ENCODE peak calls at places on chromosomes 5 and 9, in five cellular contexts. N, T, P, F and V are unnamed samples.

GRCh38 chr5:149618581-149619248 is 37.4 kb downstream of the ARHGEF37 start:
- DNase-seq in P (no peak), F (no peak), N (peak), T (peak), V (no peak)

GRCh38 chr5:147558826-147559225 is 49.0 kb upstream of the DPYSL3 start:
- DNase-seq in F (peak), P (no peak), T (no peak), N (peak), V (no peak)

GRCh38 chr9:137948642-137949041 is 71.1 kb downstream of the CACNA1B start:
- DNase-seq in P (no peak), F (no peak), N (no peak), T (no peak), V (no peak)

GRCh38 chr9:69324549-69325401 is at the start of gene ENTREP1:
- DNase-seq in N (peak), F (no peak), P (no peak), T (no peak), V (peak)

GRCh38 chr5:92885950-92886349 is 695.1 kb downstream of the NR2F1-AS1 start:
- DNase-seq in P (no peak), T (no peak), N (no peak), F (no peak), V (no peak)

GRCh38 chr5:16805478-16805877 is 130.6 kb downstream of the MYO10 start:
- DNase-seq in F (peak), P (no peak), T (no peak), N (no peak), V (no peak)

GRCh38 chr5:141349917-141350619 is at the start of gene PCDHGB1:
- DNase-seq in N (peak), F (no peak), T (peak), P (no peak), V (no peak)

GRCh38 chr9:122218885-122219855 is 9.6 kb downstream of the LHX6 start:
- DNase-seq in F (no peak), P (no peak), T (no peak), N (no peak), V (no peak)

GRCh38 chr5:124253421-124253820 is 493.0 kb downstream of the ZNF608 start:
- DNase-seq in N (no peak), T (no peak), P (no peak), F (no peak), V (no peak)

GRCh38 chr9:34744295-34745221 is 34.6 kb upstream of the CCL21 start:
- DNase-seq in P (no peak), F (no peak), N (peak), T (no peak), V (peak)

GRCh38 chr9:14343948-14344547 is 30.1 kb upstream of the NFIB start:
- DNase-seq in N (no peak), T (no peak), F (no peak), P (no peak), V (no peak)

GRCh38 chr9:103397868-103398600 is 402.9 kb downstream of the CYLC2 start:
- DNase-seq in F (no peak), P (no peak), T (peak), N (peak), V (peak)

GRCh38 chr9:95343725-95344287 is 26.3 kb upstream of the FANCC start:
- DNase-seq in P (no peak), N (no peak), T (no peak), F (no peak), V (no peak)

GRCh38 chr5:174287761-174288160 is 242.3 kb downstream of the NSG2 start:
- DNase-seq in N (no peak), P (no peak), T (no peak), F (no peak), V (no peak)

GRCh38 chr5:180070726-180071417 is 687 bp downstream of the RNF130 start:
- DNase-seq in F (no peak), T (no peak), N (peak), P (no peak), V (no peak)

GRCh38 chr5:140346348-140347221 is at the start of gene HBEGF:
- DNase-seq in N (peak), P (peak), T (no peak), F (peak), V (no peak)

GRCh38 chr5:72141440-72142271 is 34.4 kb downstream of the MAP1B start:
- DNase-seq in T (no peak), P (no peak), N (peak), F (no peak), V (peak)

GRCh38 chr9:211036-211435 is 3.6 kb upstream of the DOCK8 start:
- DNase-seq in N (peak), P (no peak), F (no peak), T (no peak), V (no peak)

GRCh38 chr9:212265-212664 is 2.4 kb upstream of the DOCK8 start:
- DNase-seq in T (no peak), N (no peak), F (no peak), P (no peak), V (no peak)

GRCh38 chr9:215631-216155 is 1.0 kb downstream of the DOCK8 start:
- DNase-seq in N (no peak), P (no peak), F (no peak), T (no peak), V (no peak)

GRCh38 chr9:211557-211956 is 3.1 kb upstream of the DOCK8 start:
- DNase-seq in F (no peak), T (no peak), P (no peak), N (peak), V (peak)

DNA sequence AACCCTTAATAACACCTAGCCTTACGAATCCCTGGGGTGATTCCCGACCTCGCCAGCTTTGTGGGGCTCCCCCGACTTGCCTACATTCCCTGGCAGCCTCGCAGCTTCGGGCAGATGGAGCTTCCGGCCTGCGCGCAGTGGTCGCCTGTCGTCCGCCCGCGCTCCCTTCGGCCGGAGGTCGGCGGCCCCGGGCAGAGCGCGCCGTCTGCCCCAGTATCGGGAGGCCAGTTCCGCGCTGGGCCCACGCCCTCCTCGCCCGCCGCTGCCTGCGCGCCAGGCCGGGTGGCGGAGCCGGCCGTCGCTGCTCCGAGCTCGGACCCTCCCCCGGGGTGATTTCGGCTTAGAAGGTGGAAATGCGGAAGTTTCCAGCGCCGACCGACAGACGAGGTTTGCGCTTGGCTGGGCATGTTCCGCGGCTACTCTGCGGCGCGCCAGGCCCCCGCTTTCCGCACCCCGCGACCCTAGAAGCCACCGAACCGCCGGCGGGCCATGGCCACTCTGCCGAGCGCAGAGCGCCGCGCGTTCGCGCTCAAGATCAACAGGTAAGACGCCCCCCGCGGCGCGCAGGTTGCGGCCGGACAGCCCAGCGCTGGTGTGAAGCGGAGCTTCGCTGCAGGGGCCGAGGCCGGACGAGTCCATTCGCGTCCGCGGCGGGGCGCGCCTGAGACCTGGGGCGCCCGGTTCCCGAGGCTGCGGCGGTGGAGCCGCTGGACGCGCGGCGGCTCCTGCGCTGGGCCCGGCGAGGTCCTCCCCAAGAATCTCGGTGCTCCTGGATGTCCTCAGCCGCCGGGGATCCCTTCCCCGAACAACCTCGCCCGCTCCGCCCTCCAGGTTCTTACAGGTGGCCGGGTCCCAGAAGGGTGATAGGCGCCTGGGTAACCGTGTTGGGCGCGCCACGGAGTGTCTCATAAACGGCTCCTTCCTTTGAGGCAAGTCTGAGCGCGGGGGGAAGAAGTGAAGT is at the start of gene DOCK8:
- DNase-seq in P (peak), F (peak), T (peak), N (peak), V (peak)
- TF ChIP-seq CTCF in P (no peak), F (no peak), T (peak), N (peak), V (peak)

DNA sequence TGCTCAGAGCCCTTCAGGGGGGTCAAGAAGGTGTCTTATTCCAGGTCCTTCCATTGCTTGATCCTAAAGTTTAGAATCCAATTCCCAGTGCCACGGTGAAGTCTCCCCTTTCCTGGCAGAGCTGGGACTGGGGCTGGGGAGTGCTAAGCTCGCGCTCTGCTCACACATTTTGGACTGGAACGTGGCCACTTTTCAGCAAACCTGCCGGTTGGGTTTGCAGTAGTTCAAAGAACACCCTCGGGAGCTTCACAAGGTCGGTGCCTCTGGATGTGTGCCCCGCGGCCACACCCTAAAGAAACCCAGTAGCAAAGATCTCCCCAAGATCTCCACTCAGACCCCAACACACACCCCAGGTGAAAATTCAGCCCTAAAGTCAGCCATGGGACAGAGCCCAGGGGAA is at the start of gene C9orf152:
- DNase-seq in P (no peak), F (peak), T (no peak), N (no peak), V (no peak)
- H3K4me3 ChIP-seq in P (no peak), F (no peak), T (no peak), N (no peak), V (no peak)

GRCh38 chr9:108282872-108283271 is 572.9 kb downstream of the ACTL7B start:
- DNase-seq in T (no peak), F (no peak), N (no peak), P (no peak), V (no peak)
- TF ChIP-seq CTCF in T (peak), F (no peak), N (peak), P (no peak), V (peak)

GRCh38 chr9:93033541-93033940 is 25.0 kb upstream of the SUSD3 start:
- DNase-seq in P (no peak), F (no peak), T (no peak), N (no peak), V (no peak)

GRCh38 chr9:93028448-93029006 is 30.0 kb upstream of the SUSD3 start:
- DNase-seq in N (no peak), P (peak), F (peak), T (peak), V (no peak)

GRCh38 chr9:93032545-93032944 is 26.0 kb upstream of the SUSD3 start:
- DNase-seq in P (no peak), F (no peak), T (no peak), N (no peak), V (no peak)

GRCh38 chr9:93031629-93032431 is 26.7 kb upstream of the SUSD3 start:
- DNase-seq in P (no peak), N (no peak), T (no peak), F (no peak), V (no peak)

GRCh38 chr9:93030642-93031628 is 27.6 kb upstream of the SUSD3 start:
- DNase-seq in F (no peak), T (no peak), P (no peak), N (no peak), V (no peak)
- H3K4me3 ChIP-seq in F (no peak), T (no peak), P (no peak), N (no peak), V (no peak)

GRCh38 chr5:136060963-136061362 is 32.2 kb downstream of the TGFBI start:
- DNase-seq in P (no peak), F (no peak), N (no peak), T (no peak), V (no peak)

GRCh38 chr5:136063778-136064465 is 35.1 kb downstream of the TGFBI start:
- DNase-seq in N (no peak), T (no peak), F (no peak), P (no peak), V (no peak)

GRCh38 chr5:136061630-136062381 is 33.0 kb downstream of the TGFBI start:
- DNase-seq in N (no peak), T (no peak), F (no peak), P (no peak), V (no peak)

GRCh38 chr5:136064510-136064909 is 35.7 kb downstream of the TGFBI start:
- DNase-seq in F (no peak), P (no peak), T (no peak), N (no peak), V (no peak)

DNA sequence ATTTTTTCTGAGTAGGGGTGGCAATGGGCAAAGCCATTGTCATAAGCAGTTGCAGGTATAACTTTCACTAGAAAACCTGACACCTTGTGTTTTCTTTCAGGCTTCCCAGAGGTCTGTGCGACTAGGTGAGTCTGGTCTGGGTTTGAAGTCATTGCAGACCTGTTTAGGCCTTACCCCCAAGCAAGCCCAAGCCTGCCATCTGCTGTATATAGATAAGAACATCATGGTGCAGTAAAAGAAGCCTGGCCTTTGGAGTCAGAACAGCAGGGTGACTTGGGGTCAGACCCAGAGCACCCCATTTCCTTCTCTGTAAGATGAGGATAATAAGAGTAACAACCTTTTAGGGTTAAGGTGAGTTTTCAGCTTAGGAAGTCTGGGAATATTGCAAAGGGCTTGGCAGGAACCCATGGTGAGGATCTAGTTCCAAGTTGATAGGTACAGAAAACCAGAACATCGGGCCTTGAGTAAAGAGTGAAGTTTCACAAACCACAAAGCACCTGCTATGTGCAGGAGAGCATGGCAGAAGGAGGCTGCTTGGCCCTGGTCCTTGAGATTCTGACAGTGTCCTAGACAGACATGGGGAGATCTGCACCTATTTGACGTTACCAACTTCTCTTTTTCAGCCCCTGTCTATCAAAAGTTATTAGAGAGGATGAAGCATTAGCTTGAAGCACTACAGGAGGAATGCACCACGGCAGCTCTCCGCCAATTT is 33.9 kb downstream of the TGFBI start:
- DNase-seq in T (peak), N (no peak), F (no peak), P (no peak), V (no peak)
- TF ChIP-seq CTCF in T (peak), N (peak), F (no peak), P (peak), V (peak)

DNA sequence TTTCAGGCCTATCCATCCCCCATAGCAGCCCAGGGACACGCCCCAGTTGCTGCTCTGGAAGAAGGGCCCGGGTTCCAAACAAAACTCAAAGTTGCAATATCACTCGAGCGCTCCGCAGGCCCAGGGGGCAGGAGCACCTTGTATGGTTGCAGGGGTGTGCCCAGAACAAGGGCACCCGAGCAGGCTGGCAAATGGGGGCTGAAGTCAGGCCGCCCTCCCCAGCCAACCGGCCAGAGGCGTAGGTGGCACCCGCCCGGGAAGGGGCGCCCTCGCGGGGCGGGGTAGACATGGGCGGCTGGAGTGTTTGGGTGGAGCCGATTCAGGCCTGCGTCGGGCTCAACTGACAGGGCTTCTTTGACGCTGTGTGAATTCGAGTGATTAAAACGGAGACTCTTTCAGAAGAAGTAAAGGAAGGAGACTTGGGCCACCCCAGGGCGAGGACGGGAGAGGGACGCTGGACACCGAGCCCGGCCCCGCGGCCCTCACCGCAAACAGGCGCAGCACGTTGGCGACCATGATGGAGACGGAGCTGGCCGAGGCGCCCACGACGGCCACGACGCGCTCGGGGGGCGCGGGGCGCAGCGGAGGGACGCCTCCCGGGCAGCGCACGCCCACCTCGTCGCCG is 1.1 kb downstream of the GRM6 start:
- DNase-seq in F (no peak), P (no peak), N (no peak), T (no peak), V (no peak)
- H3K4me3 ChIP-seq in F (no peak), P (no peak), N (no peak), T (no peak), V (no peak)

DNA sequence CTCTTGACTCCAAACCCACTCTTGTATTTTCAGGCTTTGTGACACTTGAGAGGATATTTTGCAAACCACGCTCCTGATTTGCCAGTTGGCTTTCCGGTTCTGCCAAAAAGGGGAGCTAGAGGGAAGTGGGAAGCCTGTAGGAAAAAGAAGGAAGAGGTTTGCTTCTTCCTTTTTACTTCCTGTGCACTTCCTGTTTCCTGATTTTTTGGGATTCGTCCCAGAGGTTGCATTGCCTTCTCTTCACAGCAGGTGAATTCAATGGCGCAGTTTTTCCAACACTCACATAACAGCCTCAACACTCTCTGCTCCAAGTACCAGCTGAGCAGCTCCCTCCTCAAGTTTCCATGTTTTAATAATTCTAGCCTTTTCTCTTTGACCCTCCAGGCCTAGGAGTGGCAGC is 47.7 kb downstream of the SLC24A2 start:
- DNase-seq in N (no peak), F (no peak), P (no peak), T (no peak), V (no peak)
- TF ChIP-seq CTCF in N (no peak), F (no peak), P (no peak), T (no peak), V (no peak)